ENCODE peak calls at places on chromosome 1, in six cellular contexts. P is GM12878, W is WTC11, V is H1, U is K562, A is HepG2. X is an unnamed sample.
A peak's percentile ranks its signal among the peaks of the same experiment; 100 is the strongest.

GRCh38 chr1:201591348-201591747 is 52.4 kb downstream of the NAV1 start:
- DNase-seq in W (peak; percentile 32), V (no peak), A (no peak), U (no peak), P (no peak), X (peak; percentile 44)

GRCh38 chr1:201213106-201213770 is 22.6 kb downstream of the IGFN1 start:
- DNase-seq in W (no peak), U (no peak), P (no peak), V (no peak), A (no peak), X (no peak)

GRCh38 chr1:47362828-47363227 is 29.2 kb downstream of the CMPK1 start:
- DNase-seq in W (no peak), A (no peak), U (no peak), V (no peak), P (no peak), X (no peak)

GRCh38 chr1:171166361-171166760 is 18.7 kb upstream of the FMO2 start:
- DNase-seq in P (no peak), W (no peak), A (no peak), U (no peak), V (no peak), X (no peak)

GRCh38 chr1:172288611-172289010 is 131.9 kb upstream of the C1orf105 start:
- DNase-seq in V (no peak), A (no peak), P (no peak), U (no peak), W (no peak), X (no peak)

GRCh38 chr1:50681931-50682330 is 258.7 kb upstream of the DMRTA2 start:
- DNase-seq in A (no peak), P (no peak), W (no peak), U (no peak), V (no peak), X (no peak)

GRCh38 chr1:218481116-218481775 is 136.1 kb downstream of the TGFB2 start:
- DNase-seq in W (no peak), A (no peak), P (no peak), V (no peak), U (no peak), X (no peak)

GRCh38 chr1:158793604-158794003 is 12.6 kb upstream of the OR6N2 start:
- DNase-seq in A (no peak), W (peak; percentile 58), P (no peak), V (peak; percentile 58), U (peak; percentile 21), X (peak; percentile 68)

GRCh38 chr1:162283657-162284056 is 93.0 kb downstream of the SPATA46 start:
- DNase-seq in W (no peak), A (no peak), U (no peak), P (no peak), V (no peak), X (no peak)

GRCh38 chr1:233281711-233282581 is 13.6 kb downstream of the PCNX2 start:
- DNase-seq in A (no peak), V (no peak), U (no peak), P (peak; percentile 38), W (no peak), X (no peak)

GRCh38 chr1:44089371-44090070 is 29.1 kb upstream of the KLF17 start:
- DNase-seq in P (no peak), V (no peak), A (peak; percentile 13), U (no peak), W (peak; percentile 21), X (peak; percentile 35)

GRCh38 chr1:109821221-109821669 is 57.5 kb upstream of the EPS8L3 start:
- DNase-seq in V (no peak), A (no peak), U (peak; percentile 39), W (no peak), P (no peak), X (no peak)

GRCh38 chr1:155250633-155251449 is 4.4 kb downstream of the ENTREP3 start:
- DNase-seq in A (peak; percentile 90), W (peak; percentile 99), P (peak; percentile 57), V (peak; percentile 100), U (peak; percentile 92), X (peak; percentile 97)

GRCh38 chr1:38474738-38475623 is 384.6 kb downstream of the RRAGC start:
- DNase-seq in P (peak; percentile 97), A (no peak), U (no peak), V (no peak), W (no peak), X (peak; percentile 68)

GRCh38 chr1:38132681-38133080 is 86.1 kb upstream of the POU3F1 start:
- DNase-seq in A (no peak), W (no peak), V (no peak), P (no peak), U (no peak), X (no peak)

GRCh38 chr1:22747021-22747734 is 36.5 kb downstream of the EPHB2 start:
- DNase-seq in W (no peak), A (no peak), V (no peak), U (no peak), P (no peak), X (no peak)

GRCh38 chr1:18229620-18230019 is 122.0 kb downstream of the IGSF21 start:
- DNase-seq in A (no peak), W (no peak), U (no peak), P (no peak), V (no peak), X (no peak)

GRCh38 chr1:94522304-94522703 is 19.3 kb downstream of the F3 start:
- DNase-seq in P (no peak), U (no peak), V (no peak), W (no peak), A (no peak), X (peak; percentile 78)

GRCh38 chr1:25700124-25700523 is 83.5 kb downstream of the MAN1C1 start:
- DNase-seq in W (no peak), P (no peak), U (no peak), A (no peak), V (no peak), X (no peak)

GRCh38 chr1:25697426-25698220 is 81.0 kb downstream of the MAN1C1 start:
- DNase-seq in W (no peak), U (no peak), A (no peak), V (no peak), P (no peak), X (peak; percentile 48)

GRCh38 chr1:25699501-25700089 is 83.0 kb downstream of the MAN1C1 start:
- DNase-seq in V (no peak), P (no peak), W (no peak), U (no peak), A (no peak), X (no peak)

GRCh38 chr1:25695991-25696330 is 79.4 kb downstream of the MAN1C1 start:
- DNase-seq in W (no peak), V (no peak), P (no peak), U (no peak), A (no peak), X (no peak)

GRCh38 chr1:25698252-25698651 is 81.7 kb downstream of the MAN1C1 start:
- DNase-seq in W (no peak), P (no peak), U (no peak), A (no peak), V (no peak), X (no peak)
- TF ChIP-seq CREB1 in W (no peak), P (no peak), U (no peak), A (no peak), V (no peak), X (no peak)

DNA sequence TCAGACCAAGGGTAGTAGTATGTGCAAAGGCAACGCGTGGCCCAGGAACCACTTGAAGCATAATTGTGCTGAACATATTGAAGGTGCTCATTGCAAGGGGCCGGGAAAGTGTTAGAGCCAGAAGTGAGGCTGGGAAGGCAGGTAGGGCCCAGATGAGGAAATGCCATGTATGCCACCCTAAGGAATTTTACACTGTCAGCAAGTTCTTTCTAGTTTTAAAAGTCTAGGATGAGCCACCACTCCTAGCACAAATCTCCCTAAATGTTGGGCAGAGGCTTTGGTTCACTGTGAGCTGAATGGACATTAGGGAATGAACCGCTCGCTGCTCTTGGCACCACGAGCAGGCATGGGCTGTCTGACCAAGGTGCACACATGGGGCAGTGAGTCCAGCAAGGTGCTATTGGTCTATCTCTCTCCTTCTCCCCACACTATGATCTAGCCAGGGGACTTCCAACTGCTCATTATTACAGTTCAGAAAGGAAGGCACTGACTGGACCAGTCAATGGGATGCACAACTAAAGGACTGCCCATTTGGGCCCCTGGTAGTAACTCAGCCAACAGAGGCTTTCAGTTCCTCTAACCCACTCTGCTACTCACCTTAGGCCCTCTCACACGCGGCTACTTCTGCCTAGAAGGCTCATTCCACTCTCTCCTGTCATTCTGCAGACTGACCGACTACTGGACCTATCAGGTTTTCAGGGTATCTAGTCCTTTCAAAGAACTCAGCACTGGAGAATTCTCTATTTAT is 2.0 kb downstream of the KANK4 start:
- DNase-seq in U (no peak), A (no peak), P (no peak), W (no peak), V (no peak), X (no peak)
- TF ChIP-seq CREB1 in U (no peak), A (no peak), P (no peak), W (no peak), V (no peak), X (no peak)

GRCh38 chr1:15188145-15188544 is 34.6 kb downstream of the TMEM51 start:
- DNase-seq in V (no peak), W (no peak), U (no peak), A (no peak), P (no peak), X (no peak)
- TF ChIP-seq CREB1 in V (no peak), W (no peak), U (no peak), A (no peak), P (no peak), X (no peak)

GRCh38 chr1:221522440-221523050 is 219.3 kb downstream of the DUSP10 start:
- DNase-seq in A (no peak), W (no peak), U (no peak), P (no peak), V (no peak), X (no peak)
- TF ChIP-seq CREB1 in A (no peak), W (no peak), U (no peak), P (no peak), V (no peak), X (no peak)

GRCh38 chr1:214550339-214551051 is 907 bp downstream of the PTPN14 start:
- DNase-seq in A (no peak), W (no peak), U (no peak), P (no peak), V (peak; percentile 54), X (peak; percentile 42)

GRCh38 chr1:214551436-214552173 is at the start of gene PTPN14:
- DNase-seq in W (peak; percentile 94), U (peak; percentile 54), P (no peak), A (peak; percentile 82), V (peak; percentile 87), X (peak; percentile 97)

GRCh38 chr1:214553142-214553710 is 1.8 kb upstream of the PTPN14 start:
- DNase-seq in W (no peak), P (no peak), A (no peak), V (no peak), U (no peak), X (no peak)

GRCh38 chr1:214551052-214551435 is 358 bp downstream of the PTPN14 start:
- DNase-seq in W (peak; percentile 56), U (no peak), V (peak; percentile 74), P (no peak), A (no peak), X (peak; percentile 48)

GRCh38 chr1:214552174-214552608 is 789 bp upstream of the PTPN14 start:
- DNase-seq in W (peak; percentile 77), V (peak; percentile 67), P (no peak), U (no peak), A (peak; percentile 11), X (peak; percentile 97)
- TF ChIP-seq CREB1 in W (no peak), V (peak; percentile 64), P (no peak), U (no peak), A (no peak), X (no peak)

GRCh38 chr1:24021403-24022266 is 41.5 kb upstream of the SRSF10 start:
- DNase-seq in U (no peak), W (no peak), P (no peak), A (peak; percentile 99), V (no peak), X (no peak)
- TF ChIP-seq CREB1 in U (no peak), W (no peak), P (no peak), A (no peak), V (no peak), X (no peak)

X was measured in GM23338.